ENCODE peak calls at places on chromosomes 6 and 20, in five cellular contexts. A, Y, B, E and M are unnamed samples.
A peak's percentile ranks its signal among the peaks of the same experiment; 100 is the strongest.

GRCh38 chr6:105274678-105275077 is 94.9 kb upstream of the POPDC3 start:
- DNase-seq in A (no peak), Y (no peak), B (no peak), E (no peak), M (no peak)

GRCh38 chr6:14211596-14211961 is 94.0 kb downstream of the CD83 start:
- DNase-seq in A (peak; percentile 10), Y (no peak), B (peak; percentile 57), E (peak; percentile 3), M (no peak)

GRCh38 chr6:53306819-53307347 is 41.9 kb downstream of the ELOVL5 start:
- DNase-seq in A (peak; percentile 53), Y (no peak), B (no peak), E (no peak), M (no peak)

GRCh38 chr20:37096415-37097039 is 730 bp upstream of the RBL1 start:
- DNase-seq in A (no peak), Y (no peak), B (no peak), E (no peak), M (no peak)

GRCh38 chr20:25444556-25444955 is 37.1 kb downstream of the GINS1 start:
- DNase-seq in A (no peak), Y (no peak), B (no peak), E (no peak), M (no peak)

GRCh38 chr6:57127763-57128162 is 37.8 kb downstream of the ZNF451 start:
- DNase-seq in A (no peak), Y (no peak), B (no peak), E (no peak), M (no peak)

GRCh38 chr6:151974061-151974617 is 166.7 kb downstream of the ESR1 start:
- DNase-seq in A (no peak), Y (no peak), B (no peak), E (no peak), M (no peak)

GRCh38 chr6:21808551-21809181 is 215.1 kb downstream of the SOX4 start:
- DNase-seq in A (no peak), Y (no peak), B (no peak), E (no peak), M (peak; percentile 44)

GRCh38 chr6:15101130-15101529 is 144.7 kb upstream of the JARID2 start:
- DNase-seq in A (no peak), Y (no peak), B (no peak), E (no peak), M (no peak)

GRCh38 chr6:160348552-160349441 is 619 bp downstream of the SLC22A3 start:
- DNase-seq in A (no peak), Y (peak; percentile 83), B (peak; percentile 51), E (no peak), M (no peak)

GRCh38 chr20:56418385-56418861 is 6.4 kb downstream of the CASS4 start:
- DNase-seq in A (no peak), Y (no peak), B (no peak), E (no peak), M (no peak)

GRCh38 chr6:18656506-18656905 is 269.4 kb downstream of the RNF144B start:
- DNase-seq in A (no peak), Y (no peak), B (no peak), E (no peak), M (no peak)

GRCh38 chr6:25193147-25193864 is 85.9 kb upstream of the CARMIL1 start:
- DNase-seq in A (peak; percentile 89), Y (no peak), B (peak; percentile 60), E (no peak), M (peak; percentile 94)

GRCh38 chr20:39458452-39458851 is 496.3 kb downstream of the DHX35 start:
- DNase-seq in A (no peak), Y (no peak), B (no peak), E (no peak), M (no peak)

GRCh38 chr6:96898241-96898851 is 655 bp upstream of the NDUFAF4 start:
- DNase-seq in A (peak; percentile 4), Y (no peak), B (no peak), E (no peak), M (no peak)

GRCh38 chr6:89350281-89351037 is 2.1 kb downstream of the UBE2J1 start:
- DNase-seq in A (no peak), Y (no peak), B (peak; percentile 19), E (no peak), M (no peak)

GRCh38 chr6:3962897-3963296 is 113.7 kb downstream of the FAM50B start:
- DNase-seq in A (no peak), Y (no peak), B (no peak), E (no peak), M (peak; percentile 25)

GRCh38 chr6:38262041-38262440 is 377.7 kb downstream of the BTBD9 start:
- DNase-seq in A (peak; percentile 84), Y (no peak), B (peak; percentile 65), E (no peak), M (peak; percentile 68)

GRCh38 chr6:42709871-42710270 is 12.5 kb downstream of the PRPH2 start:
- DNase-seq in A (no peak), Y (no peak), B (no peak), E (no peak), M (no peak)